ENCODE peak calls at places on chromosomes 7 and 10, in four cellular contexts. One of them, this sample, is unnamed.

GRCh38 chr10:62852961-62853702 is 37.0 kb upstream of the EGR2 start:
- DNase-seq in psoas muscle: no peak
- DNase-seq in Panc1: no peak
- DNase-seq in NCI-H1417: no peak
- DNase-seq in this sample: no peak

GRCh38 chr10:13827418-13827817 is 240.7 kb downstream of the PRPF18 start:
- DNase-seq in NCI-H1417: no peak
- DNase-seq in Panc1: no peak
- DNase-seq in psoas muscle: no peak
- DNase-seq in this sample: no peak

GRCh38 chr10:5466451-5466996 is 32.8 kb downstream of the CALML5 start:
- DNase-seq in Panc1: no peak
- DNase-seq in NCI-H1417: peak; percentile 5
- DNase-seq in psoas muscle: no peak
- DNase-seq in this sample: no peak

GRCh38 chr7:27712217-27712616 is 27.7 kb upstream of the TAX1BP1 start:
- DNase-seq in Panc1: no peak
- DNase-seq in NCI-H1417: no peak
- DNase-seq in psoas muscle: no peak
- DNase-seq in this sample: no peak

GRCh38 chr10:132557696-132558515 is 20.3 kb downstream of the INPP5A start:
- DNase-seq in psoas muscle: no peak
- DNase-seq in NCI-H1417: no peak
- DNase-seq in Panc1: no peak
- DNase-seq in this sample: no peak

GRCh38 chr10:114499630-114500190 is 95.4 kb upstream of the AFAP1L2 start:
- DNase-seq in NCI-H1417: peak; percentile 23
- DNase-seq in Panc1: no peak
- DNase-seq in psoas muscle: no peak
- DNase-seq in this sample: no peak

GRCh38 chr10:33487014-33487776 is 152.7 kb upstream of the NRP1 start:
- DNase-seq in Panc1: no peak
- DNase-seq in psoas muscle: no peak
- DNase-seq in NCI-H1417: no peak
- DNase-seq in this sample: no peak

GRCh38 chr10:5413012-5413938 is 918 bp downstream of the NET1 start:
- DNase-seq in NCI-H1417: peak; percentile 2
- DNase-seq in psoas muscle: no peak
- DNase-seq in Panc1: no peak
- DNase-seq in this sample: no peak

GRCh38 chr10:104199567-104199966 is 32.6 kb downstream of the CFAP43 start:
- DNase-seq in psoas muscle: no peak
- DNase-seq in NCI-H1417: no peak
- DNase-seq in Panc1: no peak
- DNase-seq in this sample: no peak

GRCh38 chr10:110512461-110513187 is 14.9 kb downstream of the DUSP5 start:
- DNase-seq in Panc1: no peak
- DNase-seq in psoas muscle: no peak
- DNase-seq in NCI-H1417: no peak
- DNase-seq in this sample: no peak